ENCODE peak calls at places on chromosomes 2 and 18, in six cellular contexts. One of them, this sample, is unnamed.

GRCh38 chr2:158894078-158894477 is 74.4 kb upstream of the TANC1 start:
- DNase-seq in GM12878: no peak
- DNase-seq in HL-60: no peak
- DNase-seq in HepG2: peak; percentile 16
- DNase-seq in K562: no peak
- DNase-seq in H1: no peak
- DNase-seq in this sample: no peak

GRCh38 chr2:55282110-55282917 is 13.3 kb upstream of the MTIF2 start:
- DNase-seq in K562: peak; percentile 80
- DNase-seq in HL-60: peak; percentile 67
- DNase-seq in GM12878: peak; percentile 56
- DNase-seq in HepG2: peak; percentile 79
- DNase-seq in H1: peak; percentile 87
- DNase-seq in this sample: peak; percentile 73

GRCh38 chr2:171319164-171319810 is 114.5 kb downstream of the METTL8 start:
- DNase-seq in HL-60: no peak
- DNase-seq in HepG2: no peak
- DNase-seq in H1: peak; percentile 38
- DNase-seq in K562: no peak
- DNase-seq in GM12878: peak; percentile 98
- DNase-seq in this sample: no peak

GRCh38 chr2:96530474-96531357 is 5.8 kb upstream of the ARID5A start:
- DNase-seq in H1: no peak
- DNase-seq in K562: no peak
- DNase-seq in GM12878: no peak
- DNase-seq in HepG2: no peak
- DNase-seq in HL-60: no peak
- DNase-seq in this sample: no peak

GRCh38 chr18:2222270-2223185 is 348.8 kb downstream of the METTL4 start:
- DNase-seq in HepG2: no peak
- DNase-seq in HL-60: no peak
- DNase-seq in H1: no peak
- DNase-seq in GM12878: no peak
- DNase-seq in K562: no peak
- DNase-seq in this sample: no peak

GRCh38 chr2:16135196-16135912 is 195.0 kb downstream of the MYCN start:
- DNase-seq in GM12878: no peak
- DNase-seq in K562: no peak
- DNase-seq in HL-60: no peak
- DNase-seq in HepG2: no peak
- DNase-seq in H1: peak; percentile 10
- DNase-seq in this sample: no peak

GRCh38 chr2:32865399-32866068 is 81.2 kb upstream of the LTBP1 start:
- DNase-seq in H1: no peak
- DNase-seq in HepG2: no peak
- DNase-seq in GM12878: no peak
- DNase-seq in K562: no peak
- DNase-seq in HL-60: no peak
- DNase-seq in this sample: no peak

GRCh38 chr2:110126926-110127325 is 11.3 kb upstream of the MALL start:
- DNase-seq in K562: no peak
- DNase-seq in HepG2: peak; percentile 25
- DNase-seq in HL-60: no peak
- DNase-seq in H1: no peak
- DNase-seq in GM12878: no peak
- DNase-seq in this sample: no peak

GRCh38 chr2:216535454-216535995 is 36.9 kb downstream of the RPL37A start:
- DNase-seq in H1: no peak
- DNase-seq in HL-60: no peak
- DNase-seq in GM12878: no peak
- DNase-seq in K562: no peak
- DNase-seq in HepG2: peak; percentile 52
- DNase-seq in this sample: no peak

GRCh38 chr2:189350515-189351209 is 90.6 kb upstream of the WDR75 start:
- DNase-seq in HL-60: no peak
- DNase-seq in K562: no peak
- DNase-seq in H1: no peak
- DNase-seq in GM12878: no peak
- DNase-seq in HepG2: no peak
- DNase-seq in this sample: no peak
- TF ChIP-seq GABPA in HL-60: no peak
- TF ChIP-seq GABPA in K562: no peak
- TF ChIP-seq GABPA in H1: no peak
- TF ChIP-seq GABPA in GM12878: no peak
- TF ChIP-seq GABPA in HepG2: no peak
- TF ChIP-seq GABPA in this sample: peak; percentile 10

DNA sequence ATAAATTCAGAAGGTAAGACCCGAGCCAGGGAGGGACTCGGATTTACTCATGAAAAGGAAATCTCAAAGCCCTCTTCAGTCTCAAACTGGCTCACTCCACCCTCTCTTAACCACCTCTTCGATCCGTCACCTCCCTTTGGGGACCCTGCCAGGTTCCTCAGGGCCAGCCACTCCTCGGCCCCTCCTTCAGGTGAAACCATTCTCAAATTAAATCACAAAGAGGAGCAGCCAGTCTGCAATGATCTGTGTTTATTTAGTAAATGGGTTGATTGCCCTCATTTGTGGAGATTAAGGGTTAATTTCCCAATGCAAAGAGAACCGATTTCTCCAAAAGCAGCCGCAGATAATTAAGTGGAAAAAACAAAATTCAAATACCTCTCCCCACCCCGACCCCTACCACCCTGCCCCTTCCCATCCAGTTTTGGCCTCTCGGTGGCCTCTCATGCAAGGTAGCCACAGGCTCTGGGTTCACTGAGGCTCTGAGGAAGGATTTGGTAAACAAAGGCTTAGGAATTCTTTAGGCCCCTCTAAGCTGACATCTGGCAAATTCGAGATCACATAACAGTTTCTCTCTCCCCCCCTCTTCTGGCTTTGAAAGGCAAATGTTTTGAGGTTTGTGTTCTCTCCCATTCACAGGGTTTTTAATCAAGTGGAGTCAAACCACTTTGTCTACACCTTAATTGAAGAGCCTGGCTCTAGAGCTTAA is 10.3 kb upstream of the FZD7 start:
- DNase-seq in GM12878: no peak
- DNase-seq in H1: peak; percentile 71
- DNase-seq in K562: no peak
- DNase-seq in HL-60: no peak
- DNase-seq in HepG2: no peak
- DNase-seq in this sample: no peak
- TF ChIP-seq GABPA in GM12878: no peak
- TF ChIP-seq GABPA in H1: no peak
- TF ChIP-seq GABPA in K562: no peak
- TF ChIP-seq GABPA in HL-60: no peak
- TF ChIP-seq GABPA in HepG2: no peak
- TF ChIP-seq GABPA in this sample: no peak

DNA sequence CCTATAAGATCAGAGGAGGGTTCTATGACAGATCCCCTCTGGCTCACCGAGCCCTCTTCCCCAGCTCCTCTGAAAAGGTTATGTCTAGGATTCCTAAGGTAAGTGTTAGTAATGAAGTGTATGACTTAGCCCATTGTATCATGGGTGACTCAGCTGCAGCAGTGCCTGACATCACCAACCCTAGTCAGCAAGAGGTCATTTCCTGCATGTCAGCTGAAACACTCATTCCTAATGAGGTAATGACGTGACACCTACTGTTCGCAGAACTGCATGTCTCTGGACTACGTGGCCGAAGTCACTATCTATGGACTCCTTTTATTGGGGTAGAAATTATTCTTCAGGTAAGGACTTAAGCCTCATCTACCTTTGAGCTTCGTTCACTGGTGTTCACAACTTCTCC is 196.1 kb upstream of the MYT1L start:
- DNase-seq in GM12878: no peak
- DNase-seq in HepG2: no peak
- DNase-seq in H1: no peak
- DNase-seq in K562: no peak
- DNase-seq in HL-60: no peak
- DNase-seq in this sample: no peak
- TF ChIP-seq GABPA in GM12878: no peak
- TF ChIP-seq GABPA in HepG2: no peak
- TF ChIP-seq GABPA in H1: no peak
- TF ChIP-seq GABPA in K562: peak; percentile 74
- TF ChIP-seq GABPA in HL-60: no peak
- TF ChIP-seq GABPA in this sample: no peak

GRCh38 chr2:71672640-71673401 is 219.5 kb downstream of the DYSF start:
- DNase-seq in HepG2: no peak
- DNase-seq in K562: no peak
- DNase-seq in GM12878: no peak
- DNase-seq in HL-60: no peak
- DNase-seq in H1: peak; percentile 41
- DNase-seq in this sample: peak; percentile 6

GRCh38 chr2:71672011-71672639 is 218.8 kb downstream of the DYSF start:
- DNase-seq in HL-60: no peak
- DNase-seq in H1: peak; percentile 60
- DNase-seq in HepG2: peak; percentile 18
- DNase-seq in K562: no peak
- DNase-seq in GM12878: no peak
- DNase-seq in this sample: peak; percentile 40

GRCh38 chr2:71674158-71674807 is 220.9 kb downstream of the DYSF start:
- DNase-seq in GM12878: no peak
- DNase-seq in K562: no peak
- DNase-seq in HL-60: no peak
- DNase-seq in HepG2: no peak
- DNase-seq in H1: no peak
- DNase-seq in this sample: peak; percentile 9

GRCh38 chr2:71673402-71673795 is 220.0 kb downstream of the DYSF start:
- DNase-seq in H1: no peak
- DNase-seq in HepG2: no peak
- DNase-seq in K562: no peak
- DNase-seq in HL-60: no peak
- DNase-seq in GM12878: no peak
- DNase-seq in this sample: peak; percentile 4

DNA sequence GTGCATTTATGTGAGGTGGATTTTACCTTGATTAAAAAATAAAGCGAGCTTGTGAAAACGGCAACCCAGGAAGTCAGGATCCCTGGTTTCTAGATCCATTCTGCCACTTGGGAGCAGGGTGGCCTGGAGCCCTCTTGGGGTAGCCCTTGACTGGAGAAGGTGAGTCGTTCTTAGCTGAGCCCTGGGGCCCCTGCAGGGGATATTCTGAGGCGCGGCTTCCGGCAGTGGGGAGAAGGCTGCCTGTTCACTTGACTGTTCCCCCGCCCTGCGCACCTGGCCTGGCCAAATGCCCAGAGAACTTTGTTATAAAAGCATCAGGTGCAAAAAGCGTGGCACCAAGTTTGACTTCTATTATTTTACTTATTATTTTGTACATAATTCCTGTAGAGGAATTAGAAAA is 221.9 kb downstream of the DYSF start:
- DNase-seq in HL-60: no peak
- DNase-seq in K562: no peak
- DNase-seq in HepG2: no peak
- DNase-seq in GM12878: no peak
- DNase-seq in H1: peak; percentile 43
- DNase-seq in this sample: no peak
- TF ChIP-seq GABPA in HL-60: no peak
- TF ChIP-seq GABPA in K562: no peak
- TF ChIP-seq GABPA in HepG2: no peak
- TF ChIP-seq GABPA in GM12878: no peak
- TF ChIP-seq GABPA in H1: no peak
- TF ChIP-seq GABPA in this sample: no peak

GRCh38 chr2:28661589-28662001 is 90.0 kb upstream of the PPP1CB start:
- DNase-seq in H1: no peak
- DNase-seq in HL-60: no peak
- DNase-seq in K562: no peak
- DNase-seq in HepG2: no peak
- DNase-seq in GM12878: no peak
- DNase-seq in this sample: peak; percentile 63
- TF ChIP-seq GABPA in H1: no peak
- TF ChIP-seq GABPA in HL-60: no peak
- TF ChIP-seq GABPA in K562: no peak
- TF ChIP-seq GABPA in HepG2: no peak
- TF ChIP-seq GABPA in GM12878: no peak
- TF ChIP-seq GABPA in this sample: no peak

DNA sequence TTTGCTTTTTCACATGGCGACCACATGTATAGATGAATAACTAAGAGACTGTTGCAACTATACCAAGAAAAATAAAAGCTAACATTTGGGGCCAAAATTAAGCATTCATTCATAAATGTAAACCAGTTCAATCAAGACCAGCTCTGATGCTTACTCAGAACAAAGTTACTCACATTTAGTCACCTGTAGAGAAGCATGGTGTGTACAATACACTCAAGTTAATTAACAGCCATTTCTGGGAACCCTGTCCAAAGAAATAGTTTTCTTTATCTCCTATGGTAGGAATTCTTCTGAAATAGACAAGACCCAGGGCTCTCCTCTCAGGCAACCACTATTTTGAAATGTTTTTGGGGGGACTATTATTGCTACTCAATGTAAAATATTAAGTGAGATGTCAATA is 1.6 kb downstream of the SCN3A start:
- DNase-seq in HepG2: no peak
- DNase-seq in HL-60: no peak
- DNase-seq in K562: no peak
- DNase-seq in GM12878: no peak
- DNase-seq in H1: no peak
- DNase-seq in this sample: no peak
- TF ChIP-seq GABPA in HepG2: no peak
- TF ChIP-seq GABPA in HL-60: no peak
- TF ChIP-seq GABPA in K562: no peak
- TF ChIP-seq GABPA in GM12878: no peak
- TF ChIP-seq GABPA in H1: no peak
- TF ChIP-seq GABPA in this sample: no peak

GRCh38 chr2:85390941-85391669 is 19.1 kb downstream of the CAPG start:
- DNase-seq in K562: peak; percentile 85
- DNase-seq in H1: peak; percentile 97
- DNase-seq in GM12878: no peak
- DNase-seq in HL-60: no peak
- DNase-seq in HepG2: peak; percentile 59
- DNase-seq in this sample: peak; percentile 60
- TF ChIP-seq GABPA in K562: no peak
- TF ChIP-seq GABPA in H1: no peak
- TF ChIP-seq GABPA in GM12878: no peak
- TF ChIP-seq GABPA in HL-60: no peak
- TF ChIP-seq GABPA in HepG2: peak; percentile 33
- TF ChIP-seq GABPA in this sample: no peak

GRCh38 chr2:25814681-25815080 is 63.6 kb downstream of the ASXL2 start:
- DNase-seq in H1: no peak
- DNase-seq in K562: no peak
- DNase-seq in GM12878: no peak
- DNase-seq in HepG2: no peak
- DNase-seq in HL-60: no peak
- DNase-seq in this sample: no peak
- TF ChIP-seq GABPA in H1: no peak
- TF ChIP-seq GABPA in K562: no peak
- TF ChIP-seq GABPA in GM12878: no peak
- TF ChIP-seq GABPA in HepG2: no peak
- TF ChIP-seq GABPA in HL-60: no peak
- TF ChIP-seq GABPA in this sample: no peak

DNA sequence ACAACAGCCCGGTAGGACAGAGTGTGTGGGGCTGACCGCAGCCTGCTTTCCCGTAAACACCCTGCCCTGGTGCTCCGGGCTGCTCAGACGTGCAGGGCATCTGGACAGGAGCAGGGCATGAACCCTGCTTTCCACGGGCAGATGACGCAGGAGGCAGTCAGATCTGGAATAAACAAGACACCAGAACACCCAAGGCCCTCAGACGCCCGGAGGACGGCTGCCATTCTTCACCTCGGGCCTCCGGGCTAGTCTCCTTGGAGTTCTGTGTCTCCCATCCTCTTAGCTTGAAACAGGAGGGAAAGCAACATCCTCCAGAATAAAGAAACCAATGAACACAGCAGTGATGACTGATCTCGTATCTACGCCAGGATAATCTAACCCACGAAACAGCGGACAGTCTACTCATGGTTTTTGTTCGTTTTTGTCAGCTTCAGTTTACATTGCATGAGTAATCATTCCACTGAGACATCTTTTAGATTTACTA is 7.3 kb downstream of the PXDN start:
- DNase-seq in H1: no peak
- DNase-seq in GM12878: no peak
- DNase-seq in K562: no peak
- DNase-seq in HepG2: no peak
- DNase-seq in HL-60: no peak
- DNase-seq in this sample: peak; percentile 80
- TF ChIP-seq GABPA in H1: no peak
- TF ChIP-seq GABPA in GM12878: no peak
- TF ChIP-seq GABPA in K562: no peak
- TF ChIP-seq GABPA in HepG2: no peak
- TF ChIP-seq GABPA in HL-60: no peak
- TF ChIP-seq GABPA in this sample: no peak